ENCODE peak calls at places on chromosome 5, in eight cellular contexts. Y is upper lobe of right lung, B is ovary, K is PC-3, W is fibroblast of lung, C is lung, P is MM.1S, X is retinal pigment epithelial cell. S is an unnamed sample.

GRCh38 chr5:9335754-9336495 is 209.9 kb downstream of the SEMA5A start:
- DNase-seq in P (no peak), K (no peak), Y (no peak), W (no peak), B (no peak), X (no peak), C (no peak), S (peak)

GRCh38 chr5:58261605-58262004 is 198.3 kb downstream of the PLK2 start:
- DNase-seq in X (no peak), Y (no peak), K (peak), C (no peak), W (peak), B (no peak), P (no peak), S (peak)

GRCh38 chr5:131367219-131367860 is 103.5 kb downstream of the CDC42SE2 start:
- DNase-seq in B (no peak), K (no peak), X (no peak), Y (no peak), C (no peak), P (no peak), W (no peak), S (no peak)

GRCh38 chr5:95835682-95836405 is 13.3 kb upstream of the GLRX start:
- DNase-seq in C (no peak), W (no peak), P (no peak), X (no peak), B (no peak), K (no peak), Y (no peak), S (no peak)

GRCh38 chr5:117760114-117760513 is 1185.5 kb upstream of the SEMA6A start:
- DNase-seq in P (no peak), Y (no peak), X (no peak), B (no peak), K (no peak), C (no peak), W (no peak), S (no peak)

GRCh38 chr5:134289509-134290113 is 63.7 kb upstream of the PPP2CA start:
- DNase-seq in B (peak), P (peak), X (peak), K (peak), C (peak), Y (no peak), W (peak), S (peak)

GRCh38 chr5:159094745-159095144 is 5.0 kb downstream of the EBF1 start:
- DNase-seq in B (peak), Y (no peak), C (no peak), P (peak), W (peak), K (peak), X (peak), S (peak)

GRCh38 chr5:7902201-7902600 is 33.3 kb downstream of the MTRR start:
- DNase-seq in K (no peak), P (no peak), Y (no peak), C (no peak), B (no peak), W (peak), X (no peak), S (peak)

GRCh38 chr5:138282918-138283742 is 8.7 kb upstream of the GFRA3 start:
- DNase-seq in B (no peak), K (peak), W (peak), P (no peak), C (peak), Y (peak), X (peak), S (peak)

GRCh38 chr5:140631831-140632365 is 1.1 kb downstream of the CD14 start:
- DNase-seq in Y (no peak), W (no peak), K (no peak), X (no peak), C (peak), B (no peak), P (peak), S (no peak)

GRCh38 chr5:9546973-9547947 is 1.4 kb upstream of the SEMA5A start:
- DNase-seq in Y (peak), C (peak), X (peak), B (peak), K (no peak), P (no peak), W (peak), S (peak)

GRCh38 chr5:72355706-72356299 is 35.6 kb downstream of the PTCD2 start:
- DNase-seq in W (peak), X (no peak), Y (no peak), C (no peak), P (no peak), B (no peak), K (peak), S (peak)

GRCh38 chr5:134053314-134053839 is 48.6 kb upstream of the VDAC1 start:
- DNase-seq in C (no peak), W (no peak), K (no peak), P (no peak), Y (no peak), B (no peak), X (no peak), S (no peak)

GRCh38 chr5:24385617-24386016 is 259.2 kb downstream of the CDH10 start:
- DNase-seq in W (no peak), Y (no peak), C (no peak), X (no peak), P (no peak), K (no peak), B (no peak), S (no peak)

GRCh38 chr5:66540078-66540477 is 56.1 kb upstream of the MAST4 start:
- DNase-seq in K (no peak), P (no peak), C (no peak), Y (no peak), B (no peak), W (peak), X (no peak), S (no peak)

GRCh38 chr5:67815455-67816391 is 399.8 kb upstream of the PIK3R1 start:
- DNase-seq in X (no peak), B (no peak), C (no peak), W (peak), K (peak), P (no peak), Y (no peak), S (peak)

GRCh38 chr5:164312801-164313200 is 807.4 kb downstream of the MAT2B start:
- DNase-seq in P (no peak), W (no peak), C (no peak), Y (no peak), K (no peak), X (no peak), B (no peak), S (no peak)

GRCh38 chr5:120512068-120512467 is 48.0 kb downstream of the PRR16 start:
- DNase-seq in X (no peak), B (no peak), P (no peak), W (no peak), C (no peak), Y (no peak), K (no peak), S (no peak)
- H3K4me3 ChIP-seq in X (no peak), B (no peak), P (no peak), W (no peak), C (no peak), Y (no peak), K (no peak), S (no peak)

GRCh38 chr5:169970911-169971436 is 9.3 kb downstream of the INSYN2B start:
- DNase-seq in X (peak), P (no peak), W (peak), B (no peak), C (no peak), Y (no peak), K (peak), S (peak)
- TF ChIP-seq CTCF in X (no peak), P (no peak), W (no peak), B (no peak), C (no peak), Y (no peak), K (no peak), S (no peak)

GRCh38 chr5:132467292-132467984 is 23.1 kb downstream of the IRF1 start:
- DNase-seq in Y (peak), X (no peak), P (peak), B (peak), W (no peak), C (no peak), K (no peak), S (no peak)
- H3K4me3 ChIP-seq in Y (no peak), X (no peak), P (peak), B (no peak), W (no peak), C (no peak), K (no peak), S (no peak)

GRCh38 chr5:113044776-113045175 is 68.2 kb downstream of the DCP2 start:
- DNase-seq in B (no peak), K (no peak), P (no peak), C (no peak), W (no peak), X (no peak), Y (no peak), S (no peak)

GRCh38 chr5:113042491-113043243 is 66.1 kb downstream of the DCP2 start:
- DNase-seq in P (no peak), W (peak), X (no peak), K (no peak), Y (no peak), B (no peak), C (no peak), S (no peak)

GRCh38 chr5:113047234-113047633 is 70.6 kb downstream of the DCP2 start:
- DNase-seq in P (no peak), Y (no peak), K (peak), W (peak), X (peak), C (no peak), B (peak), S (peak)

GRCh38 chr5:113040672-113041071 is 64.1 kb downstream of the DCP2 start:
- DNase-seq in W (no peak), K (no peak), B (no peak), X (no peak), C (no peak), P (no peak), Y (no peak), S (no peak)

DNA sequence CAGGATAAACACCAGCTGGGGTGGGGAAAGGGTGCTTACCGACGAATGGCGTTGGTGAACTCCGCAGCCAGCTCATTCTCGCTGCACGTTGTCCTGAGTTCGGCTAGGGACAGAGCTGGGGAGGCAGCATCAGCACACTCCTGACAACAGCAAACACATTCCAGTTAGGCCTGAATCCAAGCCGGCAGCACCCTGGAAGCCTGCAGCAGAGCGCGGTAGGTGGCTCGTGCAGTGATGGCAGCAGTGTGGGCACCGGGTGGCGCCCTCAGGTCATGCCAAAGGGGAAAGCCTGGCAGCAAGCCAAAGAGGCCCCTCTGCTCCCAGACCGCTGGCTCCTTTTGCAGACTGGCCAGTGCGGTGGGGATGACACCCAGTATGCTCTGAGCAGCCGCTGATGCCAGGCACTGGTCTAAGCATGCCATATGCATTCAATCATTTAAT is 66.9 kb downstream of the DCP2 start:
- DNase-seq in P (peak), W (peak), K (peak), C (no peak), Y (no peak), B (peak), X (no peak), S (peak)
- TF ChIP-seq CTCF in P (peak), W (peak), K (peak), C (no peak), Y (no peak), B (no peak), X (peak), S (peak)

GRCh38 chr5:78689893-78690592 is 41.5 kb upstream of the LHFPL2 start:
- DNase-seq in P (no peak), K (no peak), X (no peak), W (no peak), C (no peak), B (no peak), Y (no peak), S (no peak)
- H3K4me3 ChIP-seq in P (no peak), K (no peak), X (no peak), W (no peak), C (no peak), B (no peak), Y (no peak), S (no peak)

GRCh38 chr5:173165193-173165988 is 21.1 kb downstream of the BNIP1 start:
- DNase-seq in X (no peak), C (no peak), W (no peak), K (no peak), B (no peak), P (no peak), Y (no peak), S (no peak)

GRCh38 chr5:173159256-173159655 is 14.9 kb downstream of the BNIP1 start:
- DNase-seq in C (no peak), X (no peak), W (no peak), B (no peak), P (no peak), K (no peak), Y (no peak), S (no peak)

GRCh38 chr5:173158366-173158765 is 14.0 kb downstream of the BNIP1 start:
- DNase-seq in X (no peak), W (no peak), B (no peak), P (no peak), K (no peak), C (no peak), Y (no peak), S (no peak)

GRCh38 chr5:173163219-173163618 is 18.9 kb downstream of the BNIP1 start:
- DNase-seq in B (peak), K (no peak), X (no peak), W (peak), Y (no peak), P (no peak), C (no peak), S (no peak)

DNA sequence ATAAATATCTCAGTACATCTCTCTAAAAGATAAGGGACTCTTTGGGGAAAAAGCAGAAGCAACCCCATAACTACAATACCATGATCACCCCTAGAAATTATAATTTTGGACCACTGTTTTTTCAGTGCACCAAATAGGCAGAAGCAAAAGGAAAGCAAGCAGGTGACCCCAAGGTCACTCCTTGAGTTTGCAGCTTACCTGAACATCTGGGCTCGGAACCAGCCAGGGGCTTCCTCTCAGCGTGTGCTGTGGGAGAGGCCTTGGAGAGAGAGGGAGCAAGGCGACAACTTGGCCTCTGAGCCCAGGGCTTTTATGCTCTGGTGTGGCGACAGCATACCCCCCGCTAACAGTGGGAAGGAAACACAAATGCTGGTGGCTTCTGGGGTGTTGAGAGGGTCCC is 16.8 kb downstream of the BNIP1 start:
- DNase-seq in W (no peak), Y (no peak), P (no peak), B (no peak), K (no peak), C (no peak), X (no peak), S (no peak)
- TF ChIP-seq CTCF in W (no peak), Y (no peak), P (no peak), B (no peak), K (no peak), C (no peak), X (no peak), S (no peak)

GRCh38 chr5:14036514-14036913 is 92.0 kb upstream of the DNAH5 start:
- DNase-seq in K (peak), W (peak), P (no peak), B (no peak), X (no peak), C (no peak), Y (no peak), S (peak)
- H3K4me3 ChIP-seq in K (peak), W (peak), P (no peak), B (no peak), X (no peak), C (no peak), Y (no peak), S (peak)

DNA sequence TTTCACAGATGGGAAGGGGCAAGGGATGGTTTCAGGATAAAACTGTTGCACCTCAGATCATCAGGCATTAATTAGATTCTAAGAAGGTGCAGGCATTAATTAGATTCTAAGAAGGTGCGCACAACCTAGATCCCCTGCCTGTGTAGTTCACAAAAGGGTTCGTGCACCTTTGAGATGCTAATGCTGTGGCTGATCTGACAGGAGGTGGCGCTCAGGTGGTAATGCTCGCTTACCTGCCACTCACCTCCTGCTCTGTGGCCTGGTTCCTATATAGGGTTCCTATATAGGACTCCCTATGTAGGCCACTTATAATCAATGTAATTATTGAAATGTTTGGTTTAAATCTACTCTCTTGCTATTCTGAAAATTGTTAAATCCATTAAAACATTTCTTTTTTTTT is 171.0 kb downstream of the MSX2 start:
- DNase-seq in Y (no peak), X (no peak), W (no peak), B (no peak), K (peak), P (no peak), C (no peak), S (no peak)
- TF ChIP-seq CTCF in Y (no peak), X (no peak), W (no peak), B (no peak), K (peak), P (no peak), C (no peak), S (no peak)

GRCh38 chr5:176360894-176361436 is 599 bp downstream of the KIAA1191 start:
- DNase-seq in W (peak), K (peak), X (no peak), B (no peak), P (peak), C (no peak), Y (no peak), S (peak)

GRCh38 chr5:176364765-176365662 is at the start of gene ARL10:
- DNase-seq in C (no peak), Y (peak), B (peak), K (no peak), W (peak), X (no peak), P (no peak), S (no peak)

GRCh38 chr5:176359658-176360057 is 1.9 kb downstream of the KIAA1191 start:
- DNase-seq in Y (no peak), P (no peak), B (no peak), C (no peak), W (peak), X (no peak), K (peak), S (peak)

GRCh38 chr5:176362098-176362442 is 506 bp upstream of the KIAA1191 start:
- DNase-seq in W (no peak), P (no peak), K (no peak), B (no peak), C (no peak), Y (no peak), X (no peak), S (no peak)

GRCh38 chr5:176361437-176362097 is at the start of gene KIAA1191:
- DNase-seq in W (peak), Y (peak), C (peak), B (peak), K (peak), X (peak), P (peak), S (peak)
- H3K4me3 ChIP-seq in W (peak), Y (peak), C (peak), B (peak), K (peak), X (peak), P (peak), S (peak)

S was measured in AG10803.